ENCODE peak calls at places on chromosomes 3 and 15, in six cellular contexts. A is mammary epithelial cell, R is left ventricle myocardium inferior, B is psoas muscle, K is OCI-LY7, T is astrocyte. X is an unnamed sample.

GRCh38 chr3:179768080-179768479 is 115.2 kb downstream of the USP13 start:
- DNase-seq in R (no peak), B (no peak), T (peak; percentile 70), K (no peak), A (peak; percentile 47), X (peak; percentile 39)

GRCh38 chr3:61927332-61927731 is 366.0 kb downstream of the PTPRG start:
- DNase-seq in B (peak; percentile 76), T (peak; percentile 93), A (peak; percentile 48), K (no peak), R (peak; percentile 83), X (peak; percentile 55)

GRCh38 chr15:77097317-77097721 is 26.4 kb upstream of the TSPAN3 start:
- DNase-seq in T (no peak), R (no peak), B (no peak), A (no peak), K (no peak), X (no peak)

GRCh38 chr3:148309390-148310035 is 388.2 kb upstream of the AGTR1 start:
- DNase-seq in T (no peak), A (peak; percentile 15), R (no peak), B (no peak), K (peak; percentile 52), X (peak; percentile 17)

GRCh38 chr15:58438956-58439355 is 7.2 kb downstream of the LIPC start:
- DNase-seq in K (peak; percentile 46), B (no peak), R (peak; percentile 49), T (peak; percentile 37), A (peak; percentile 35), X (peak; percentile 57)

GRCh38 chr3:3851621-3852323 is 52.5 kb downstream of the LRRN1 start:
- DNase-seq in A (no peak), K (no peak), B (no peak), T (no peak), R (no peak), X (no peak)

GRCh38 chr3:176870451-176870850 is 326.8 kb downstream of the TBL1XR1 start:
- DNase-seq in R (no peak), B (no peak), A (peak; percentile 56), T (no peak), K (no peak), X (no peak)

GRCh38 chr3:197511130-197511529 is 44.6 kb downstream of the BDH1 start:
- DNase-seq in A (peak; percentile 59), K (no peak), R (no peak), B (no peak), T (peak; percentile 58), X (no peak)

GRCh38 chr15:83842281-83842680 is 188.4 kb downstream of the ADAMTSL3 start:
- DNase-seq in A (no peak), R (no peak), B (no peak), K (no peak), T (no peak), X (no peak)

GRCh38 chr3:100396967-100397366 is 3.9 kb downstream of the TOMM70 start:
- DNase-seq in R (no peak), B (no peak), A (no peak), T (no peak), K (no peak), X (no peak)

GRCh38 chr3:4710191-4710590 is 217.0 kb downstream of the ITPR1 start:
- DNase-seq in T (no peak), R (no peak), K (no peak), B (no peak), A (no peak), X (no peak)

GRCh38 chr15:77416954-77417353 is 3.0 kb downstream of the PEAK1 start:
- DNase-seq in T (no peak), K (no peak), B (no peak), A (no peak), R (no peak), X (no peak)

GRCh38 chr15:74422723-74423442 is 10.9 kb downstream of the SEMA7A start:
- DNase-seq in A (peak; percentile 83), B (no peak), T (peak; percentile 61), R (no peak), K (no peak), X (no peak)

GRCh38 chr15:39579487-39580116 is 1.3 kb upstream of the THBS1 start:
- DNase-seq in T (peak; percentile 94), B (peak; percentile 69), K (no peak), R (peak; percentile 74), A (peak; percentile 94), X (no peak)

GRCh38 chr3:89216021-89216739 is 108.8 kb downstream of the EPHA3 start:
- DNase-seq in K (no peak), B (no peak), A (no peak), R (no peak), T (peak; percentile 17), X (no peak)

GRCh38 chr3:193342551-193342950 is 36.0 kb downstream of the ATP13A5 start:
- DNase-seq in K (no peak), A (no peak), B (no peak), R (no peak), T (peak; percentile 12), X (no peak)

GRCh38 chr3:168116279-168116678 is 20.6 kb upstream of the GOLIM4 start:
- DNase-seq in A (peak; percentile 67), R (peak; percentile 57), B (peak; percentile 38), T (peak; percentile 93), K (no peak), X (no peak)

GRCh38 chr15:89472785-89473256 is 23.6 kb downstream of the RHCG start:
- DNase-seq in B (no peak), K (peak; percentile 70), A (peak; percentile 37), T (peak; percentile 8), R (peak; percentile 23), X (peak; percentile 71)

GRCh38 chr15:34013746-34014145 is 25.3 kb downstream of the AVEN start:
- DNase-seq in T (no peak), R (no peak), B (no peak), K (no peak), A (no peak), X (no peak)

GRCh38 chr15:75508741-75509532 is 57.4 kb upstream of the SIN3A start:
- DNase-seq in T (peak; percentile 41), B (no peak), A (peak; percentile 13), R (no peak), K (peak; percentile 48), X (no peak)

GRCh38 chr15:94042163-94042954 is 189.0 kb upstream of the MCTP2 start:
- DNase-seq in R (no peak), K (no peak), B (no peak), T (peak; percentile 97), A (no peak), X (no peak)

GRCh38 chr3:110521019-110521418 is 550.6 kb upstream of the NECTIN3 start:
- DNase-seq in B (no peak), K (no peak), T (peak; percentile 88), R (no peak), A (peak; percentile 72), X (no peak)

GRCh38 chr15:62928242-62928995 is 114.1 kb upstream of the TPM1 start:
- DNase-seq in B (no peak), K (no peak), A (peak; percentile 88), T (peak; percentile 100), R (no peak), X (no peak)

GRCh38 chr3:186109897-186110803 is 1.3 kb upstream of the ETV5 start:
- DNase-seq in A (no peak), T (peak; percentile 12), B (peak; percentile 33), K (no peak), R (no peak), X (no peak)

GRCh38 chr15:69303337-69304175 is 4.8 kb downstream of the PAQR5 start:
- DNase-seq in T (no peak), K (peak; percentile 5), B (no peak), R (no peak), A (no peak), X (no peak)
- TF ChIP-seq CTCF in T (peak; percentile 8), K (peak; percentile 66), B (no peak), R (peak; percentile 17), A (peak; percentile 24), X (peak; percentile 22)

DNA sequence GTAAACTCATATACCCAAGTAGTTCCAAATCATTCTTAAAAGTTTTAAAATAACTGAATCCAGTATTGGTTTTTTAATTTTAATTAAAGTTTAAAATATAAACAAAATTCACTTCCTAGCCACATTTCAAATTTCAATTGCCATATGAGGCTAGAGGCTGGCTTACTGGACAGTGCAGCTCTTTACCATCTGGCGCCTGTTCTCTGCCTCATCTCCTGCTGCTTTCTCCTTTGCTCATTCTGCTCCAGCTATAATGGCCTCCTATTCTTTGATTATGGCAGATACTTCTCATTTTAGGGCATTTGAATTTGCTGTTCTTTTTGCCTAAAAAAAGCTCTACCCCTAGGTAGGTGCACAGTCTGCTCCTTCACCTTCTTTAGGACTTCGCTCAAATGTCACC is 19.1 kb downstream of the ARMC8 start:
- DNase-seq in R (no peak), T (no peak), B (no peak), A (no peak), K (no peak), X (no peak)
- H3K27ac ChIP-seq in R (no peak overlapping the region), T (no peak overlapping the region), B (no peak overlapping the region), A (no peak overlapping the region), K (no peak overlapping the region), X (no peak overlapping the region)

DNA sequence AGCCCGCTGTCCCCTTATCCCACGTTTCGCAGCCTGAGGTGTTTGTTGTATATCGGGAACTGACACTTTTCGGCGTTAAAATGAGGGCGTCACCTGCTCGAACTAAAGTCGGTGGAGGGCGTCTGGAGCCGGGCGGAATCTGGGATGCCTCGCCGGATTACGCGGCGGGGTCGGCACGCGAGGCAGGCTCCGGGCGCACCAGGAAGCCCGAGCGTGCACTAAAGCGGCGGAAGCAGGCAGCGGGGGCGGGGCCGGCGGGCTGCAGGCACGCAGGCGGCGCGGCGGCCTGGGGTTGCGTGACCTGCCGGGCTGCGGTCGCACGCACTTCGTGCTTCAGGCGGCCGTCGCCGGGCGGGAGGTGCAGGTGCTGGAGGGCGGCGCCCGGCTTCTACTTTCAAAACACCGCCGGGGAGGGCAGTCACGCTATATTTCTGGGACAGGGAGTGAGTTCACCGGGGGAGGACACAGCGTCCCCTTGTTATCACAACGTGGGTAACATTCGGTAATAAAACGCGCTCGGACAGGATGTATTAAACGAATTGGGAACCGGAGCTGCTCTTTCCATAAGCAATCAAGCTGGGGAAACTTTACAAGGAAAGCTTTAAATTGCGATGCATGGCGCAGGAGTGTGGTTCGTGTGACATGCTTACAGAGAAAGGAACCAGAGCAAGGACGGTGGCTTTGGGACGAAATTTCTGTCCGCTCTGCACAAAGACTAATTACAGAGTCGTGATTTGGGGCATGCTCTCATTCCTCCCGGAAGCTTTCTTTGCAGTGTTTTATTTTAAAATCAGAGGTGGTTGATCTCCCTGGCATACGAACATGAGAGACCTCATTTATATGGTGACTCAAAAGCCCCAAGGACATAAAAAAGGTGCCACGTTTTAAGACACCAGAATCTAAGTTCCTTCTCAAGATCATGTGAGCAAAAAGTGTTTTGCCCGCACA is 9.1 kb upstream of the LEKR1 start:
- DNase-seq in T (peak; percentile 77), R (peak; percentile 87), K (peak; percentile 72), A (peak; percentile 87), B (peak; percentile 86), X (peak; percentile 29)
- TF ChIP-seq CTCF in T (no peak), R (no peak), K (no peak), A (peak; percentile 28), B (no peak), X (no peak)

GRCh38 chr15:85025516-85026279 is 44.0 kb downstream of the PDE8A start:
- DNase-seq in R (no peak), K (no peak), B (no peak), A (no peak), T (no peak), X (no peak)

GRCh38 chr15:85022860-85023403 is 41.3 kb downstream of the PDE8A start:
- DNase-seq in B (no peak), R (no peak), K (no peak), A (no peak), T (no peak), X (no peak)

GRCh38 chr15:85026304-85027032 is 44.8 kb downstream of the PDE8A start:
- DNase-seq in K (no peak), B (no peak), R (peak; percentile 44), T (no peak), A (no peak), X (no peak)

GRCh38 chr15:85024003-85024402 is 42.3 kb downstream of the PDE8A start:
- DNase-seq in A (no peak), T (no peak), K (no peak), B (no peak), R (no peak), X (no peak)

GRCh38 chr15:85024509-85025336 is 43.1 kb downstream of the PDE8A start:
- DNase-seq in R (no peak), B (no peak), T (peak; percentile 86), K (no peak), A (peak; percentile 91), X (no peak)
- H3K27ac ChIP-seq in R (peak overlapping the region; percentile 24), B (no peak overlapping the region), T (no peak overlapping the region), K (no peak overlapping the region), A (no peak overlapping the region), X (no peak overlapping the region)